ENCODE peak calls at places on chromosomes 1 and 21, in eight cellular contexts. C is left ventricle myocardium inferior; S is ecto neural progenitor cell; Q is Calu3; K is stimulated activated CD4-positive, alpha-beta T cell treated with anti-CD3 and anti-CD28 coated beads, Interleukin-2, amount 100 ng/mL, for 48 hours; X is amniotic stem cell; M is effector memory CD8-positive, alpha-beta T cell; H is GM20000. G is an unnamed sample.

GRCh38 chr1:8155528-8156186 is 129.5 kb upstream of the ERRFI1 start:
- DNase-seq in M (no peak), Q (peak; percentile 37), S (peak; percentile 64), X (no peak), C (no peak), K (no peak), H (no peak), G (peak; percentile 43)

GRCh38 chr1:86499987-86500593 is 31.4 kb downstream of the CLCA1 start:
- DNase-seq in H (peak; percentile 31), Q (no peak), X (peak; percentile 40), S (no peak), K (no peak), M (no peak), C (no peak), G (peak; percentile 35)

GRCh38 chr1:182707116-182707515 is 22.7 kb upstream of the RGS8 start:
- DNase-seq in Q (no peak), X (no peak), S (no peak), C (peak; percentile 51), H (no peak), M (no peak), K (no peak), G (peak; percentile 45)

GRCh38 chr1:206829875-206830274 is 35.5 kb upstream of the IL20 start:
- DNase-seq in Q (no peak), K (no peak), M (no peak), X (no peak), S (no peak), C (no peak), H (no peak), G (no peak)

GRCh38 chr1:228434674-228435073 is 18.0 kb upstream of the TRIM17 start:
- DNase-seq in S (no peak), H (no peak), C (no peak), K (no peak), Q (no peak), M (no peak), X (no peak), G (no peak)

GRCh38 chr21:43267391-43268085 is 98.7 kb downstream of the CRYAA start:
- DNase-seq in C (peak; percentile 12), Q (no peak), S (no peak), M (no peak), X (no peak), K (no peak), H (no peak), G (no peak)

GRCh38 chr1:64212023-64212422 is 8.6 kb downstream of the UBE2U start:
- DNase-seq in H (no peak), X (peak; percentile 66), S (no peak), K (no peak), C (no peak), M (no peak), Q (no peak), G (peak; percentile 48)

GRCh38 chr21:45329261-45330074 is 41.8 kb upstream of the POFUT2 start:
- DNase-seq in M (no peak), X (no peak), H (no peak), K (no peak), C (peak; percentile 11), Q (peak; percentile 29), S (no peak), G (no peak)

GRCh38 chr1:110647254-110647891 is 27.4 kb downstream of the KCNA3 start:
- DNase-seq in M (no peak), H (no peak), K (no peak), C (no peak), X (no peak), S (no peak), Q (no peak), G (no peak)

GRCh38 chr1:157272899-157273774 is 134.9 kb upstream of the ETV3 start:
- DNase-seq in S (no peak), H (no peak), C (no peak), M (no peak), X (no peak), K (no peak), Q (no peak), G (no peak)

GRCh38 chr21:46063734-46064680 is 33.9 kb upstream of the COL6A2 start:
- DNase-seq in X (no peak), Q (no peak), M (no peak), H (no peak), K (no peak), C (no peak), S (no peak), G (no peak)

GRCh38 chr1:35452086-35452485 is 105.1 kb downstream of the KIAA0319L start:
- DNase-seq in H (no peak), Q (no peak), C (peak; percentile 60), S (no peak), K (no peak), M (no peak), X (no peak), G (peak; percentile 38)

GRCh38 chr1:165637427-165637826 is 6.4 kb downstream of the MGST3 start:
- DNase-seq in X (no peak), M (no peak), Q (no peak), H (no peak), K (no peak), C (no peak), S (no peak), G (peak; percentile 53)